ENCODE peak calls at places on chromosomes 13 and 19, in five cellular contexts. P is H1, H is HepG2, L is GM12878, I is K562. C is an unnamed sample.

GRCh38 chr13:35988648-35989081 is 142.5 kb downstream of the DCLK1 start:
- DNase-seq in P (no peak), H (no peak), L (no peak), I (no peak), C (no peak)

GRCh38 chr13:26710166-26710565 is 50.4 kb downstream of the GPR12 start:
- DNase-seq in P (no peak), H (no peak), L (no peak), I (no peak), C (no peak)

GRCh38 chr13:24341439-24341838 is 32.1 kb downstream of the C1QTNF9 start:
- DNase-seq in P (no peak), H (no peak), L (no peak), I (no peak), C (no peak)

GRCh38 chr13:94677799-94678198 is 34.5 kb downstream of the SOX21 start:
- DNase-seq in P (no peak), H (no peak), L (no peak), I (no peak), C (no peak)

GRCh38 chr19:29576761-29577661 is 29.1 kb upstream of the POP4 start:
- DNase-seq in P (no peak), H (no peak), L (peak; percentile 34), I (no peak), C (no peak)

GRCh38 chr13:111475488-111475887 is 155.0 kb downstream of the TEX29 start:
- DNase-seq in P (no peak), H (no peak), L (no peak), I (no peak), C (no peak)

GRCh38 chr13:27194895-27195764 is 23.5 kb upstream of the USP12 start:
- DNase-seq in P (no peak), H (no peak), L (no peak), I (peak; percentile 36), C (no peak)

GRCh38 chr19:44608391-44608821 is 5.0 kb upstream of the IGSF23 start:
- DNase-seq in P (no peak), H (no peak), L (no peak), I (no peak), C (no peak)

GRCh38 chr19:58400916-58401824 is 5.7 kb downstream of the RNF225 start:
- DNase-seq in P (peak; percentile 97), H (peak; percentile 98), L (peak; percentile 96), I (peak; percentile 97), C (peak; percentile 97)

GRCh38 chr19:58400638-58400915 is 5.1 kb downstream of the RNF225 start:
- DNase-seq in P (no peak), H (no peak), L (no peak), I (no peak), C (no peak)

GRCh38 chr19:58398545-58398944 is 3.1 kb downstream of the RNF225 start:
- DNase-seq in P (no peak), H (no peak), L (no peak), I (peak; percentile 2), C (no peak)

GRCh38 chr19:58401825-58402433 is 6.5 kb downstream of the RNF225 start:
- DNase-seq in P (no peak), H (no peak), L (no peak), I (peak; percentile 16), C (no peak)

DNA sequence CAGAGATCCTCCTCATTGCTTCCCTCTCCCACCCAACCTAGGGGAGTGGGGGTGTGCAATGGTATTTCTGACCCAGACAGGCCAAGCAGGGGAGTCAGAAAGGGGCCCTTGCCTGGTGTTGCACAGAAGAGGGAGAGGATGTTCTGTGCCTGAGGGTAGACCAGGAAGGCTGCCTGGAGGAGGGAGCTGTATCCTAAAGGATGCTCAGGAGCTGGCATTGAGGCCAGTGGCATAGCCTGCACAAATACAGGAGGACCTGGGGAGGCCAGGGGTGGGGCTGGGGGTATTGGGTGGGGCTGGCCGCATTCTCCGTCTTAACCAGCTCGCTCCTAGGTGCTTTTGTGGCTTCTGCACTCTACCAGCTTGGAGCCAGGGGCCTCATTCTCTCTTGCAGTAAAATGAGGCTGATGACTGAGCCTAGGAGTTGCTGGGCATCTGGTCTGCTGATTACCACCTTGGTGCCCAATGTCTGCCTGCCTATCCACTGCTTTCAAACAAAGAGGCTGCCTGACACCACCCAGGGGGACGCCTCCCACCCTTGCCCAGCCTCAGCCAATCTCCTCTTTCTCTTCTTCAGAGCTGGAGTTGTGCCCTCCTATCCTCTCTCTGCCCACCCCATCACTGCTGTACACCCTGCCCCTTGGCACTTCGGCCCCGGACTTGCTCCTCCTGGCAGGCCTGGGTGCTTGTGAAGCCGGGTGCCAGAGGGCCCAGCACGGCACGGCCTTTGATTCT is 4.6 kb downstream of the RNF225 start:
- DNase-seq in P (no peak), H (no peak), L (no peak), I (no peak), C (peak; percentile 82)
- TF ChIP-seq CHD2 in P (no peak), H (no peak), L (no peak), I (no peak), C (no peak)

GRCh38 chr13:45238945-45239795 is 38.3 kb upstream of the KCTD4 start:
- DNase-seq in P (no peak), H (no peak), L (no peak), I (no peak), C (no peak)

GRCh38 chr13:45243072-45243471 is 42.2 kb upstream of the KCTD4 start:
- DNase-seq in P (no peak), H (no peak), L (no peak), I (no peak), C (no peak)

GRCh38 chr13:45242524-45242923 is 41.7 kb upstream of the KCTD4 start:
- DNase-seq in P (no peak), H (no peak), L (no peak), I (no peak), C (no peak)

GRCh38 chr13:45242070-45242469 is 41.2 kb upstream of the KCTD4 start:
- DNase-seq in P (no peak), H (no peak), L (no peak), I (no peak), C (peak; percentile 10)
- TF ChIP-seq JUND in P (no peak), H (no peak), L (no peak), I (no peak), C (peak; percentile 10)

GRCh38 chr19:56291857-56292256 is 19.3 kb downstream of the EDDM13 start:
- DNase-seq in P (no peak), H (no peak), L (no peak), I (no peak), C (no peak)
- TF ChIP-seq CHD2 in P (no peak), H (no peak), L (no peak), I (no peak), C (no peak)

DNA sequence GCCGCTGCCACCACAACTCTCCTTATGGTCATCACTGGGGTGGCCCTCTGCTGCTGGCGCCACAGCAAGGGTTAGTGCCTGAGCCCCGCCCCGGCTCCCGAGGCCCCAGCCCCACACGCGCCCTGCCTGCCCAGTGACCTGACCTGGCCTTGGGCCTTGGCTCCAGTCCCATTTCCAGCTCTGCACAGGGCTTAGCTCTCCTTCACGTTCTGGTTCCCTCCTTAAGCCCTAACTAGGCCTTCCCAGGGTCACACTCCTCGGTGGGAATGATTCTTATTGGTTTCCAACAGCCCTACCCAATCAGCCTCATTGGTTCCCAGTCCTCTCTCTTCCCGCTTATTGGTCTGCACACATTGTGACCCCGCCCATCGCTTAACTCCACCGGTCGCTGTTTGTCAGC is 5.8 kb downstream of the KIRREL2 start:
- DNase-seq in P (no peak), H (peak; percentile 42), L (no peak), I (no peak), C (no peak)
- TF ChIP-seq JUND in P (no peak), H (no peak), L (no peak), I (no peak), C (no peak)

GRCh38 chr13:29304148-29304547 is 291.3 kb downstream of the SLC7A1 start:
- DNase-seq in P (no peak), H (no peak), L (no peak), I (no peak), C (no peak)
- TF ChIP-seq CHD2 in P (no peak), H (no peak), L (no peak), I (no peak), C (no peak)

C was measured in SK-N-SH.